ENCODE peak calls at places on chromosomes 13 and 19, in nine cellular contexts. N, O, Q, V, C, R, Y, F and G are unnamed samples.

GRCh38 chr13:83940742-83941141 is 58.5 kb upstream of the SLITRK1 start:
- DNase-seq in F (no peak), Q (no peak), Y (peak), O (no peak), N (peak), C (no peak), V (no peak), R (no peak), G (no peak)

GRCh38 chr13:102799544-102800144 is 725 bp downstream of the BIVM start:
- DNase-seq in N (peak), O (no peak), Q (no peak), Y (peak), V (no peak), R (peak), F (no peak), C (peak), G (peak)

GRCh38 chr19:15288146-15288963 is 44.0 kb downstream of the BRD4 start:
- DNase-seq in O (no peak), R (no peak), Q (no peak), F (no peak), Y (no peak), N (no peak), V (peak), C (no peak), G (peak)

GRCh38 chr19:18881491-18881890 is 14.5 kb downstream of the CERS1 start:
- DNase-seq in O (no peak), F (no peak), N (no peak), V (no peak), Q (no peak), C (no peak), R (no peak), Y (no peak), G (no peak)

GRCh38 chr13:26255717-26256277 is 1.9 kb downstream of the CDK8 start:
- DNase-seq in Q (no peak), C (no peak), V (no peak), N (peak), Y (peak), F (no peak), R (no peak), O (no peak), G (no peak)

GRCh38 chr19:1396019-1396767 is 5.1 kb downstream of the GAMT start:
- DNase-seq in Y (no peak), Q (no peak), V (no peak), N (no peak), R (no peak), O (no peak), F (no peak), C (no peak), G (peak)

GRCh38 chr19:10044390-10044789 is 31.1 kb downstream of the RDH8 start:
- DNase-seq in F (no peak), R (no peak), Q (no peak), Y (peak), V (no peak), N (no peak), C (no peak), O (no peak), G (no peak)

GRCh38 chr19:39645800-39646411 is 9.8 kb upstream of the LGALS16 start:
- DNase-seq in R (no peak), Q (no peak), F (no peak), N (peak), V (no peak), O (no peak), Y (no peak), C (no peak), G (no peak)

GRCh38 chr19:18204394-18205179 is 745 bp upstream of the RAB3A start:
- DNase-seq in R (no peak), Y (peak), Q (no peak), N (no peak), O (no peak), C (no peak), F (no peak), V (peak), G (no peak)

GRCh38 chr13:99304541-99304940 is 2.7 kb downstream of the GPR183 start:
- DNase-seq in R (no peak), C (no peak), Q (no peak), V (no peak), Y (no peak), O (no peak), N (no peak), F (no peak), G (no peak)

GRCh38 chr19:10568444-10568825 is 344 bp downstream of the CDKN2D start:
- DNase-seq in F (no peak), R (no peak), C (no peak), Q (no peak), Y (no peak), O (no peak), N (no peak), V (no peak), G (peak)

GRCh38 chr13:30053904-30054303 is 203.5 kb upstream of the UBL3 start:
- DNase-seq in V (no peak), O (no peak), F (no peak), Q (no peak), R (no peak), Y (no peak), C (no peak), N (no peak), G (no peak)

GRCh38 chr19:3556978-3557460 is 367 bp downstream of the MFSD12 start:
- DNase-seq in Q (no peak), F (no peak), O (peak), V (peak), Y (peak), R (no peak), C (no peak), N (no peak), G (peak)

GRCh38 chr13:41071775-41072174 is 10.5 kb downstream of the WBP4 start:
- DNase-seq in Q (no peak), R (no peak), C (no peak), N (no peak), V (no peak), Y (no peak), F (no peak), O (no peak), G (no peak)

GRCh38 chr19:40921005-40921897 is 39.2 kb upstream of the CYP2A7 start:
- DNase-seq in F (no peak), O (no peak), Q (no peak), N (no peak), R (no peak), V (peak), Y (peak), C (no peak), G (no peak)

GRCh38 chr13:57698851-57699250 is 67.3 kb downstream of the PCDH17 start:
- DNase-seq in N (no peak), R (peak), V (no peak), F (no peak), C (no peak), O (no peak), Y (no peak), Q (no peak), G (no peak)

GRCh38 chr19:16749326-16749725 is 29.7 kb downstream of the NWD1 start:
- DNase-seq in Y (no peak), Q (no peak), O (no peak), R (no peak), N (no peak), C (no peak), F (no peak), V (no peak), G (no peak)

GRCh38 chr13:101648766-101649489 is 196.5 kb downstream of the ITGBL1 start:
- DNase-seq in Q (no peak), N (no peak), C (no peak), O (no peak), R (no peak), F (no peak), Y (no peak), V (no peak), G (no peak)